ENCODE peak calls at places on chromosomes 6 and 20, in seven cellular contexts. One of them, this sample, is unnamed. For H3K9me3, the result is how much of the 10 kb centered on the place peaks cover.

GRCh38 chr20:9743871-9744270 is 95.0 kb downstream of the PAK5 start:
- DNase-seq in GM23248: no peak
- DNase-seq in PC-3: no peak
- DNase-seq in heart right ventricle: no peak
- DNase-seq in prostate gland: no peak
- DNase-seq in tibial nerve: no peak
- DNase-seq in WERI-Rb-1: no peak
- DNase-seq in this sample: no peak

GRCh38 chr6:134517145-134517658 is 199.3 kb upstream of the SGK1 start:
- DNase-seq in GM23248: peak
- DNase-seq in PC-3: peak
- DNase-seq in heart right ventricle: peak
- DNase-seq in prostate gland: peak
- DNase-seq in tibial nerve: no peak
- DNase-seq in WERI-Rb-1: no peak
- DNase-seq in this sample: peak

GRCh38 chr6:122495612-122496011 is 24.0 kb upstream of the SERINC1 start:
- DNase-seq in GM23248: no peak
- DNase-seq in PC-3: no peak
- DNase-seq in heart right ventricle: no peak
- DNase-seq in prostate gland: no peak
- DNase-seq in tibial nerve: no peak
- DNase-seq in WERI-Rb-1: no peak
- DNase-seq in this sample: no peak

GRCh38 chr6:133980168-133980567 is 27.1 kb downstream of the TBPL1 start:
- DNase-seq in GM23248: no peak
- DNase-seq in PC-3: peak
- DNase-seq in heart right ventricle: no peak
- DNase-seq in prostate gland: no peak
- DNase-seq in tibial nerve: no peak
- DNase-seq in WERI-Rb-1: no peak
- DNase-seq in this sample: no peak

GRCh38 chr20:49483018-49483705 is 694 bp upstream of the KCNB1 start:
- DNase-seq in GM23248: no peak
- DNase-seq in PC-3: no peak
- DNase-seq in heart right ventricle: no peak
- DNase-seq in prostate gland: no peak
- DNase-seq in tibial nerve: no peak
- DNase-seq in WERI-Rb-1: peak
- DNase-seq in this sample: peak

GRCh38 chr6:139249387-139249786 is 42.4 kb downstream of the TXLNB start:
- DNase-seq in GM23248: no peak
- DNase-seq in PC-3: no peak
- DNase-seq in heart right ventricle: no peak
- DNase-seq in prostate gland: no peak
- DNase-seq in tibial nerve: no peak
- DNase-seq in WERI-Rb-1: no peak
- DNase-seq in this sample: no peak

GRCh38 chr6:129683606-129684322 is 26.2 kb downstream of the ARHGAP18 start:
- DNase-seq in GM23248: peak
- DNase-seq in PC-3: peak
- DNase-seq in heart right ventricle: peak
- DNase-seq in prostate gland: peak
- DNase-seq in tibial nerve: peak
- DNase-seq in WERI-Rb-1: no peak
- DNase-seq in this sample: peak

GRCh38 chr6:69610073-69610472 is 186.7 kb downstream of the LMBRD1 start:
- DNase-seq in GM23248: no peak
- DNase-seq in PC-3: no peak
- DNase-seq in heart right ventricle: no peak
- DNase-seq in prostate gland: no peak
- DNase-seq in tibial nerve: no peak
- DNase-seq in WERI-Rb-1: no peak
- DNase-seq in this sample: no peak

GRCh38 chr6:109252261-109253041 is 129.8 kb downstream of the CD164 start:
- DNase-seq in GM23248: no peak
- DNase-seq in PC-3: peak
- DNase-seq in heart right ventricle: no peak
- DNase-seq in prostate gland: peak
- DNase-seq in tibial nerve: no peak
- DNase-seq in WERI-Rb-1: no peak
- DNase-seq in this sample: no peak

GRCh38 chr20:63124092-63124781 is 91.7 kb downstream of the YTHDF1 start:
- DNase-seq in GM23248: peak
- DNase-seq in PC-3: peak
- DNase-seq in heart right ventricle: peak
- DNase-seq in prostate gland: no peak
- DNase-seq in tibial nerve: no peak
- DNase-seq in WERI-Rb-1: peak
- DNase-seq in this sample: no peak

GRCh38 chr6:52537001-52537753 is 39.7 kb downstream of the TRAM2 start:
- DNase-seq in GM23248: peak
- DNase-seq in PC-3: no peak
- DNase-seq in heart right ventricle: no peak
- DNase-seq in prostate gland: no peak
- DNase-seq in tibial nerve: no peak
- DNase-seq in WERI-Rb-1: no peak
- DNase-seq in this sample: no peak

GRCh38 chr20:33394718-33395117 is 6.6 kb downstream of the CDK5RAP1 start:
- DNase-seq in GM23248: no peak
- DNase-seq in PC-3: peak
- DNase-seq in heart right ventricle: no peak
- DNase-seq in prostate gland: no peak
- DNase-seq in tibial nerve: no peak
- DNase-seq in WERI-Rb-1: no peak
- DNase-seq in this sample: no peak

GRCh38 chr6:93474733-93475179 is 55.4 kb upstream of the EPHA7 start:
- DNase-seq in GM23248: no peak
- DNase-seq in PC-3: no peak
- DNase-seq in heart right ventricle: no peak
- DNase-seq in prostate gland: no peak
- DNase-seq in tibial nerve: no peak
- DNase-seq in WERI-Rb-1: no peak
- DNase-seq in this sample: no peak

GRCh38 chr6:28212510-28213212 is 12.4 kb upstream of the ZSCAN9 start:
- DNase-seq in GM23248: peak
- DNase-seq in PC-3: peak
- DNase-seq in heart right ventricle: no peak
- DNase-seq in prostate gland: no peak
- DNase-seq in tibial nerve: no peak
- DNase-seq in WERI-Rb-1: no peak
- DNase-seq in this sample: peak

GRCh38 chr20:60430516-60431001 is 472.3 kb downstream of the CDH26 start:
- DNase-seq in GM23248: no peak
- DNase-seq in PC-3: no peak
- DNase-seq in heart right ventricle: no peak
- DNase-seq in prostate gland: no peak
- DNase-seq in tibial nerve: no peak
- DNase-seq in WERI-Rb-1: no peak
- DNase-seq in this sample: no peak

GRCh38 chr6:47532981-47533585 is 55.5 kb downstream of the CD2AP start:
- DNase-seq in GM23248: no peak
- DNase-seq in PC-3: no peak
- DNase-seq in heart right ventricle: no peak
- DNase-seq in prostate gland: no peak
- DNase-seq in tibial nerve: no peak
- DNase-seq in WERI-Rb-1: no peak
- DNase-seq in this sample: no peak

GRCh38 chr6:36938536-36938935 is 16.0 kb upstream of the PI16 start:
- DNase-seq in GM23248: peak
- DNase-seq in PC-3: no peak
- DNase-seq in heart right ventricle: no peak
- DNase-seq in prostate gland: no peak
- DNase-seq in tibial nerve: no peak
- DNase-seq in WERI-Rb-1: no peak
- DNase-seq in this sample: no peak

GRCh38 chr6:83182114-83182513 is 11.0 kb downstream of the PGM3 start:
- DNase-seq in GM23248: no peak
- DNase-seq in PC-3: no peak
- DNase-seq in heart right ventricle: no peak
- DNase-seq in prostate gland: no peak
- DNase-seq in tibial nerve: no peak
- DNase-seq in WERI-Rb-1: no peak
- DNase-seq in this sample: no peak

GRCh38 chr20:30599990-30600389 is 657.5 kb upstream of the DEFB115 start:
- DNase-seq in GM23248: no peak
- DNase-seq in PC-3: no peak
- DNase-seq in heart right ventricle: no peak
- DNase-seq in prostate gland: no peak
- DNase-seq in tibial nerve: no peak
- DNase-seq in WERI-Rb-1: no peak
- DNase-seq in this sample: no peak

GRCh38 chr20:30606990-30607389 is 650.5 kb upstream of the DEFB115 start:
- DNase-seq in GM23248: no peak
- DNase-seq in PC-3: no peak
- DNase-seq in heart right ventricle: no peak
- DNase-seq in prostate gland: no peak
- DNase-seq in tibial nerve: no peak
- DNase-seq in WERI-Rb-1: no peak
- DNase-seq in this sample: no peak

GRCh38 chr20:30601974-30602373 is 655.5 kb upstream of the DEFB115 start:
- DNase-seq in GM23248: no peak
- DNase-seq in PC-3: no peak
- DNase-seq in heart right ventricle: no peak
- DNase-seq in prostate gland: no peak
- DNase-seq in tibial nerve: no peak
- DNase-seq in WERI-Rb-1: no peak
- DNase-seq in this sample: no peak

GRCh38 chr20:30598460-30599230 is 658.8 kb upstream of the DEFB115 start:
- DNase-seq in GM23248: no peak
- DNase-seq in PC-3: no peak
- DNase-seq in heart right ventricle: no peak
- DNase-seq in prostate gland: no peak
- DNase-seq in tibial nerve: no peak
- DNase-seq in WERI-Rb-1: no peak
- DNase-seq in this sample: no peak

GRCh38 chr20:30602424-30602823 is 655.0 kb upstream of the DEFB115 start:
- DNase-seq in GM23248: no peak
- DNase-seq in PC-3: no peak
- DNase-seq in heart right ventricle: no peak
- DNase-seq in prostate gland: no peak
- DNase-seq in tibial nerve: no peak
- DNase-seq in WERI-Rb-1: no peak
- DNase-seq in this sample: no peak
- H3K9me3 ChIP-seq in GM23248: under half
- H3K9me3 ChIP-seq in PC-3: under half
- H3K9me3 ChIP-seq in heart right ventricle: under half
- H3K9me3 ChIP-seq in prostate gland: under half
- H3K9me3 ChIP-seq in tibial nerve: under half
- H3K9me3 ChIP-seq in WERI-Rb-1: under half
- H3K9me3 ChIP-seq in this sample: under half

DNA sequence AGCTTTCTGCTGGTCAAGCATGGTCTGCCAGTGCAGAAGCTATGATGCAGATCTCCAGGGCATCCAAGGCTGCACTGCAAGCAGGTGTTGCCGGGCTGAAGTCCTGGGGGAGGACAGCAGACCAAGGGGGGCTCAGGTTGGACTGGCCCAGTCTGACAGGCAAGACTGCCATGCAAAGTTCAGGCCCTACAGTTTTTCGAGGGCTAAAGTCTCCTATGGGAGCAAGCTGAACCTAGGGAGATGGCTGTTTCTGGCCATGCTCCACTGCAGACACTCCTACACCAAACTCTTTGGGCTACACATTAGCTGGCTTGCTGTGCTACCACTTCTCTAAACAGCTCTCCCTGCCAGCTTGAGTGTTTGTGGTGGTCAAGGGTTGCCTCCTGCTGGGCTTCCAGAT is 130.0 kb upstream of the SYNCRIP start:
- DNase-seq in GM23248: no peak
- DNase-seq in PC-3: no peak
- DNase-seq in heart right ventricle: no peak
- DNase-seq in prostate gland: no peak
- DNase-seq in tibial nerve: no peak
- DNase-seq in WERI-Rb-1: no peak
- DNase-seq in this sample: no peak
- H3K9me3 ChIP-seq in GM23248: under half
- H3K9me3 ChIP-seq in PC-3: under half
- H3K9me3 ChIP-seq in heart right ventricle: under half
- H3K9me3 ChIP-seq in prostate gland: under half
- H3K9me3 ChIP-seq in tibial nerve: under half
- H3K9me3 ChIP-seq in WERI-Rb-1: under half
- H3K9me3 ChIP-seq in this sample: under half

GRCh38 chr6:110490110-110490509 is 13.7 kb upstream of the SLC22A16 start:
- DNase-seq in GM23248: no peak
- DNase-seq in PC-3: no peak
- DNase-seq in heart right ventricle: no peak
- DNase-seq in prostate gland: no peak
- DNase-seq in tibial nerve: no peak
- DNase-seq in WERI-Rb-1: no peak
- DNase-seq in this sample: no peak
- H3K9me3 ChIP-seq in GM23248: under half
- H3K9me3 ChIP-seq in PC-3: under half
- H3K9me3 ChIP-seq in heart right ventricle: under half
- H3K9me3 ChIP-seq in prostate gland: under half
- H3K9me3 ChIP-seq in tibial nerve: under half
- H3K9me3 ChIP-seq in WERI-Rb-1: under half
- H3K9me3 ChIP-seq in this sample: under half

GRCh38 chr6:12032783-12033573 is 20.9 kb downstream of the HIVEP1 start:
- DNase-seq in GM23248: no peak
- DNase-seq in PC-3: no peak
- DNase-seq in heart right ventricle: no peak
- DNase-seq in prostate gland: no peak
- DNase-seq in tibial nerve: no peak
- DNase-seq in WERI-Rb-1: no peak
- DNase-seq in this sample: no peak

GRCh38 chr6:12029979-12030737 is 18.0 kb downstream of the HIVEP1 start:
- DNase-seq in GM23248: no peak
- DNase-seq in PC-3: no peak
- DNase-seq in heart right ventricle: no peak
- DNase-seq in prostate gland: no peak
- DNase-seq in tibial nerve: no peak
- DNase-seq in WERI-Rb-1: no peak
- DNase-seq in this sample: no peak

GRCh38 chr6:12028194-12028593 is 16.1 kb downstream of the HIVEP1 start:
- DNase-seq in GM23248: no peak
- DNase-seq in PC-3: no peak
- DNase-seq in heart right ventricle: no peak
- DNase-seq in prostate gland: no peak
- DNase-seq in tibial nerve: no peak
- DNase-seq in WERI-Rb-1: no peak
- DNase-seq in this sample: no peak

GRCh38 chr6:12033770-12034169 is 21.7 kb downstream of the HIVEP1 start:
- DNase-seq in GM23248: peak
- DNase-seq in PC-3: peak
- DNase-seq in heart right ventricle: no peak
- DNase-seq in prostate gland: no peak
- DNase-seq in tibial nerve: no peak
- DNase-seq in WERI-Rb-1: no peak
- DNase-seq in this sample: peak

DNA sequence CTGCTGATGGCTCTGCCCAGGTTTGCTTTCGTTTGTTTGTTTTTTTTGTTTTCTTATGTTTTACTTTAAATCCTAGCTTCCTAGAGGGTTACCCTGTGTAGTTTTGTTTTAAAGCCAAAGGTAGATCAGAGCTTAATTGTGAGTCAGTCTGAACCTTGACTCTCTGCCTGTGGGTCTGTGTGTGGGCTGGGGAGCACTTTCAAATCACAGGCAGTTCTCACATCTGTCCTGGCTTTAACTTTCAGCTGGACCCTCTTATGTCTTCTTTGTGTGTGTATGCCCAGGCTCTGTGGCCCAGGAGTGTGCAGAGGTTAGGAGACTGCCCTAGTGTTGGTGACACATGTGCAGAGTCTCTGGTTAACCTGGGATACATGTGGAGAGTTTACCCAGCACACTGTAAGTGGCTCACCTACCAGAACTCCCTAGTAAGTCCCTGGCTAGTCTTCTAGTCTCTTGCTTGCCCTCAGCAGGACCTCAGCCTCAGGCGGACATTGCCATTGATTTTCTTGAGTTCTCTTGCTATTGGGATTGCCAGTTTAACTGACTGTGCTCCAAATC is 19.0 kb downstream of the HIVEP1 start:
- DNase-seq in GM23248: no peak
- DNase-seq in PC-3: no peak
- DNase-seq in heart right ventricle: no peak
- DNase-seq in prostate gland: no peak
- DNase-seq in tibial nerve: no peak
- DNase-seq in WERI-Rb-1: no peak
- DNase-seq in this sample: no peak
- H3K9me3 ChIP-seq in GM23248: under half
- H3K9me3 ChIP-seq in PC-3: under half
- H3K9me3 ChIP-seq in heart right ventricle: under half
- H3K9me3 ChIP-seq in prostate gland: under half
- H3K9me3 ChIP-seq in tibial nerve: under half
- H3K9me3 ChIP-seq in WERI-Rb-1: under half
- H3K9me3 ChIP-seq in this sample: under half